ENCODE peak calls at places on chromosomes 2 and 18, in six cellular contexts. R is tibial artery, P is hepatocyte, I is PC-9, N is H1, X is astrocyte of the spinal cord. H is an unnamed sample.

GRCh38 chr2:165018207-165018606 is 62.9 kb upstream of the SLC38A11 start:
- DNase-seq in R (no peak), P (no peak), I (no peak), N (no peak), X (peak; percentile 7), H (no peak)

GRCh38 chr2:9333591-9334171 is 89.6 kb downstream of the ITGB1BP1 start:
- DNase-seq in R (peak; percentile 86), P (peak; percentile 84), I (peak; percentile 92), N (peak; percentile 21), X (peak; percentile 89), H (peak; percentile 39)

GRCh38 chr18:74139888-74140287 is 7.7 kb downstream of the FBXO15 start:
- DNase-seq in R (no peak), P (no peak), I (no peak), N (no peak), X (peak; percentile 58), H (no peak)

GRCh38 chr2:20568501-20569463 is 82.1 kb downstream of the HS1BP3 start:
- DNase-seq in R (peak; percentile 70), P (no peak), I (peak; percentile 66), N (no peak), X (peak; percentile 71), H (no peak)

GRCh38 chr2:180604077-180604476 is 376.3 kb upstream of the UBE2E3 start:
- DNase-seq in R (no peak), P (peak; percentile 14), I (no peak), N (no peak), X (no peak), H (peak; percentile 31)

GRCh38 chr18:53698907-53699306 is 525.6 kb downstream of the MBD2 start:
- DNase-seq in R (no peak), P (peak; percentile 68), I (no peak), N (no peak), X (peak; percentile 45), H (peak; percentile 21)

GRCh38 chr2:152532241-152532640 is 185.0 kb downstream of the PRPF40A start:
- DNase-seq in R (no peak), P (no peak), I (no peak), N (no peak), X (no peak), H (no peak)

GRCh38 chr2:199370150-199370780 is 87.5 kb downstream of the SATB2 start:
- DNase-seq in R (no peak), P (no peak), I (no peak), N (no peak), X (peak; percentile 8), H (no peak)

GRCh38 chr2:72131371-72131891 is 16.2 kb downstream of the CYP26B1 start:
- DNase-seq in R (peak; percentile 51), P (no peak), I (no peak), N (no peak), X (no peak), H (no peak)

GRCh38 chr18:12857215-12857924 is 26.7 kb downstream of the PTPN2 start:
- DNase-seq in R (no peak), P (no peak), I (no peak), N (no peak), X (no peak), H (peak; percentile 64)

GRCh38 chr18:31206787-31207381 is 44.2 kb upstream of the DSC1 start:
- DNase-seq in R (peak; percentile 84), P (peak; percentile 82), I (peak; percentile 87), N (peak; percentile 23), X (peak; percentile 67), H (peak; percentile 90)

GRCh38 chr2:19826874-19827273 is 74.9 kb downstream of the TTC32 start:
- DNase-seq in R (no peak), P (no peak), I (no peak), N (no peak), X (no peak), H (no peak)

GRCh38 chr2:125560855-125561254 is 1095.1 kb upstream of the GYPC start:
- DNase-seq in R (no peak), P (no peak), I (no peak), N (no peak), X (no peak), H (no peak)

GRCh38 chr18:76801567-76802505 is 20.5 kb upstream of the ZNF236 start:
- DNase-seq in R (peak; percentile 74), P (peak; percentile 72), I (no peak), N (no peak), X (peak; percentile 50), H (peak; percentile 72)

GRCh38 chr2:158809816-158810215 is 14.7 kb downstream of the DAPL1 start:
- DNase-seq in R (no peak), P (no peak), I (no peak), N (no peak), X (no peak), H (no peak)

GRCh38 chr2:71789556-71790219 is 336.3 kb downstream of the DYSF start:
- DNase-seq in R (peak; percentile 48), P (no peak), I (peak; percentile 57), N (no peak), X (no peak), H (no peak)

GRCh38 chr2:200159366-200159720 is 147.2 kb upstream of the SPATS2L start:
- DNase-seq in R (no peak), P (peak; percentile 26), I (peak; percentile 47), N (no peak), X (no peak), H (no peak)

GRCh38 chr2:147499785-147500184 is 345.0 kb upstream of the ACVR2A start:
- DNase-seq in R (no peak), P (no peak), I (no peak), N (no peak), X (no peak), H (peak; percentile 47)

GRCh38 chr2:236714061-236714460 is 144.4 kb downstream of the ACKR3 start:
- DNase-seq in R (no peak), P (no peak), I (no peak), N (no peak), X (no peak), H (no peak)

GRCh38 chr18:32770181-32770650 is 2.6 kb downstream of the KLHL14 start:
- DNase-seq in R (no peak), P (peak; percentile 7), I (no peak), N (no peak), X (no peak), H (no peak)

GRCh38 chr2:216634317-216635148 is 1.3 kb downstream of the IGFBP2 start:
- DNase-seq in R (no peak), P (no peak), I (no peak), N (no peak), X (peak; percentile 33), H (no peak)

GRCh38 chr2:216633616-216634316 is 546 bp downstream of the IGFBP2 start:
- DNase-seq in R (no peak), P (no peak), I (no peak), N (no peak), X (no peak), H (no peak)

GRCh38 chr2:216635171-216635570 is 2.0 kb downstream of the IGFBP2 start:
- DNase-seq in R (no peak), P (no peak), I (no peak), N (no peak), X (peak; percentile 52), H (no peak)

GRCh38 chr2:216632321-216632951 is 784 bp upstream of the IGFBP2 start:
- DNase-seq in R (no peak), P (no peak), I (peak; percentile 62), N (no peak), X (no peak), H (no peak)

DNA sequence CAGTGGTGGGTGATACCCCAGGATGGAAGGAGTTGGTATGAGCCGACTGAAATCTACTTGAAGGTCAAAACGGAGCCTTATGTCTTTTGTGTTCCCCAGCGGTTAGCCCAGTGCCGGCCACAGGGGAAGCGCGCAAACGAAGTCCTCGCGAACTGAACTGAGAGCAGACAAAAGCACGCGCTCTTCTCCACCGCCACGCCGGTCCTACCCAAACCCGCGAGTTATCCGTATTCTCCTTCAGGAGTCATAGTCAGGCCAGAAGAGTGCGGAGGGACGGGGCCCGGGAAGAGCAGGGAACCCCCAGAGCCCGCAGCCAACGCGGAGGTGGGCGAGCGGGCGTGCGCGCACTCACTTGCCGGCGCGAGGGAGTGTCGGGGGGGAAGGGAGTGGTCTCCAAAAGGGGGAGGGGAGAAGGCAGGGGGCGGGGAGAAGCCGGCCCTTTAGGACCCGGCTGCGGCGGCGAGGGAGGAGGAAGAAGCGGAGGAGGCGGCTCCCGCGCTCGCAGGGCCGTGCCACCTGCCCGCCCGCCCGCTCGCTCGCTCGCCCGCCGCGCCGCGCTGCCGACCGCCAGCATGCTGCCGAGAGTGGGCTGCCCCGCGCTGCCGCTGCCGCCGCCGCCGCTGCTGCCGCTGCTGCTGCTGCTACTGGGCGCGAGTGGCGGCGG is at the start of gene IGFBP2:
- DNase-seq in R (no peak), P (peak; percentile 79), I (no peak), N (no peak), X (peak; percentile 60), H (no peak)
- TF ChIP-seq CTCF in R (no peak), P (no peak), I (no peak), N (peak; percentile 6), X (no peak), H (no peak)

GRCh38 chr2:219434718-219435525 is at the start of gene SPEG:
- DNase-seq in R (no peak), P (no peak), I (no peak), N (no peak), X (no peak), H (no peak)
- H3K4me3 ChIP-seq in R (peak within 1 kb of the TSS; percentile 47), P (no peak within 1 kb of the TSS), I (no peak within 1 kb of the TSS), N (peak within 1 kb of the TSS; percentile 24), X (no peak within 1 kb of the TSS), H (no peak within 1 kb of the TSS)

GRCh38 chr18:49857708-49858107 is 44.4 kb upstream of the ACAA2 start:
- DNase-seq in R (no peak), P (no peak), I (no peak), N (no peak), X (no peak), H (no peak)

GRCh38 chr18:49859725-49860124 is 46.4 kb upstream of the ACAA2 start:
- DNase-seq in R (no peak), P (peak; percentile 20), I (no peak), N (no peak), X (no peak), H (no peak)

GRCh38 chr18:49856531-49856930 is 43.2 kb upstream of the ACAA2 start:
- DNase-seq in R (no peak), P (no peak), I (no peak), N (no peak), X (no peak), H (no peak)

GRCh38 chr18:49858309-49859005 is 45.1 kb upstream of the ACAA2 start:
- DNase-seq in R (no peak), P (peak; percentile 86), I (peak; percentile 66), N (peak; percentile 34), X (peak; percentile 80), H (peak; percentile 62)

GRCh38 chr18:49859006-49859359 is 45.6 kb upstream of the ACAA2 start:
- DNase-seq in R (no peak), P (no peak), I (no peak), N (no peak), X (no peak), H (no peak)
- TF ChIP-seq CTCF in R (no peak), P (no peak), I (no peak), N (no peak), X (no peak), H (no peak)

GRCh38 chr2:100952512-100952911 is 49.6 kb upstream of the RPL31 start:
- DNase-seq in R (no peak), P (no peak), I (no peak), N (no peak), X (no peak), H (no peak)

GRCh38 chr2:100945930-100946607 is 56.0 kb upstream of the RPL31 start:
- DNase-seq in R (no peak), P (no peak), I (no peak), N (no peak), X (no peak), H (no peak)

GRCh38 chr2:100945433-100945740 is 56.7 kb upstream of the RPL31 start:
- DNase-seq in R (no peak), P (no peak), I (no peak), N (no peak), X (no peak), H (no peak)

GRCh38 chr2:100948965-100949364 is 53.1 kb upstream of the RPL31 start:
- DNase-seq in R (no peak), P (no peak), I (no peak), N (no peak), X (no peak), H (no peak)

GRCh38 chr2:100949377-100949776 is 52.7 kb upstream of the RPL31 start:
- DNase-seq in R (no peak), P (no peak), I (no peak), N (no peak), X (no peak), H (no peak)
- H3K4me3 ChIP-seq in R (no peak overlapping the region), P (no peak overlapping the region), I (no peak overlapping the region), N (no peak overlapping the region), X (no peak overlapping the region), H (no peak overlapping the region)

H was measured in GM12865.